ENCODE peak calls at places on chromosomes 6 and 20, in six cellular contexts. One of them, this sample, is unnamed.
A peak's percentile ranks its signal among the peaks of the same experiment; 100 is the strongest.

GRCh38 chr6:21754891-21755290 is 161.3 kb downstream of the SOX4 start:
- DNase-seq in uterus: no peak
- DNase-seq in cardiac muscle cell: peak; percentile 70
- DNase-seq in SK-N-MC: no peak
- DNase-seq in CD4-positive, CD25-positive, alpha-beta regulatory T cell: no peak
- DNase-seq in RWPE1: peak; percentile 86
- DNase-seq in this sample: no peak

GRCh38 chr6:79601020-79601609 is 30.0 kb upstream of the SH3BGRL2 start:
- DNase-seq in SK-N-MC: no peak
- DNase-seq in RWPE1: no peak
- DNase-seq in cardiac muscle cell: peak; percentile 12
- DNase-seq in uterus: no peak
- DNase-seq in CD4-positive, CD25-positive, alpha-beta regulatory T cell: no peak
- DNase-seq in this sample: no peak

GRCh38 chr20:44427804-44428173 is 47.9 kb upstream of the TTPAL start:
- DNase-seq in CD4-positive, CD25-positive, alpha-beta regulatory T cell: no peak
- DNase-seq in cardiac muscle cell: no peak
- DNase-seq in RWPE1: no peak
- DNase-seq in uterus: no peak
- DNase-seq in SK-N-MC: no peak
- DNase-seq in this sample: no peak

GRCh38 chr6:91713911-91714310 is 1127.0 kb upstream of the MAP3K7 start:
- DNase-seq in RWPE1: peak; percentile 37
- DNase-seq in SK-N-MC: no peak
- DNase-seq in cardiac muscle cell: no peak
- DNase-seq in CD4-positive, CD25-positive, alpha-beta regulatory T cell: no peak
- DNase-seq in uterus: no peak
- DNase-seq in this sample: no peak

GRCh38 chr6:33788694-33789549 is at the start of gene LEMD2:
- DNase-seq in uterus: peak; percentile 92
- DNase-seq in cardiac muscle cell: peak; percentile 97
- DNase-seq in RWPE1: peak; percentile 88
- DNase-seq in SK-N-MC: no peak
- DNase-seq in CD4-positive, CD25-positive, alpha-beta regulatory T cell: peak; percentile 92
- DNase-seq in this sample: peak; percentile 91

GRCh38 chr6:135962731-135963130 is 111.2 kb downstream of the PDE7B start:
- DNase-seq in RWPE1: no peak
- DNase-seq in uterus: no peak
- DNase-seq in SK-N-MC: no peak
- DNase-seq in cardiac muscle cell: peak; percentile 92
- DNase-seq in CD4-positive, CD25-positive, alpha-beta regulatory T cell: no peak
- DNase-seq in this sample: no peak

GRCh38 chr6:132253211-132253610 is 148.1 kb downstream of the MOXD1 start:
- DNase-seq in SK-N-MC: no peak
- DNase-seq in CD4-positive, CD25-positive, alpha-beta regulatory T cell: no peak
- DNase-seq in RWPE1: no peak
- DNase-seq in uterus: no peak
- DNase-seq in cardiac muscle cell: no peak
- DNase-seq in this sample: no peak

GRCh38 chr20:49344975-49345374 is 67.1 kb upstream of the ZNFX1 start:
- DNase-seq in RWPE1: peak; percentile 100
- DNase-seq in SK-N-MC: no peak
- DNase-seq in uterus: peak; percentile 89
- DNase-seq in cardiac muscle cell: peak; percentile 94
- DNase-seq in CD4-positive, CD25-positive, alpha-beta regulatory T cell: no peak
- DNase-seq in this sample: no peak

GRCh38 chr6:151008425-151008824 is 142.9 kb downstream of the MTHFD1L start:
- DNase-seq in uterus: no peak
- DNase-seq in CD4-positive, CD25-positive, alpha-beta regulatory T cell: no peak
- DNase-seq in RWPE1: no peak
- DNase-seq in SK-N-MC: no peak
- DNase-seq in cardiac muscle cell: no peak
- DNase-seq in this sample: no peak

GRCh38 chr6:89567635-89568390 is 70.7 kb downstream of the LYRM2 start:
- DNase-seq in RWPE1: no peak
- DNase-seq in CD4-positive, CD25-positive, alpha-beta regulatory T cell: no peak
- DNase-seq in SK-N-MC: no peak
- DNase-seq in cardiac muscle cell: no peak
- DNase-seq in uterus: no peak
- DNase-seq in this sample: no peak

GRCh38 chr20:37976862-37977261 is 56.4 kb downstream of the TTI1 start:
- DNase-seq in uterus: no peak
- DNase-seq in CD4-positive, CD25-positive, alpha-beta regulatory T cell: no peak
- DNase-seq in RWPE1: no peak
- DNase-seq in SK-N-MC: no peak
- DNase-seq in cardiac muscle cell: no peak
- DNase-seq in this sample: no peak

GRCh38 chr20:409697-410559 is 1.8 kb downstream of the RBCK1 start:
- DNase-seq in cardiac muscle cell: no peak
- DNase-seq in uterus: no peak
- DNase-seq in RWPE1: no peak
- DNase-seq in CD4-positive, CD25-positive, alpha-beta regulatory T cell: no peak
- DNase-seq in SK-N-MC: no peak
- DNase-seq in this sample: no peak

GRCh38 chr6:168102093-168102985 is 23.3 kb upstream of the FRMD1 start:
- DNase-seq in RWPE1: no peak
- DNase-seq in uterus: no peak
- DNase-seq in SK-N-MC: no peak
- DNase-seq in CD4-positive, CD25-positive, alpha-beta regulatory T cell: no peak
- DNase-seq in cardiac muscle cell: no peak
- DNase-seq in this sample: no peak

GRCh38 chr6:170438402-170438753 is 114.7 kb downstream of the PSMB1 start:
- DNase-seq in RWPE1: peak; percentile 98
- DNase-seq in cardiac muscle cell: peak; percentile 97
- DNase-seq in uterus: peak; percentile 91
- DNase-seq in SK-N-MC: no peak
- DNase-seq in CD4-positive, CD25-positive, alpha-beta regulatory T cell: no peak
- DNase-seq in this sample: peak; percentile 31

GRCh38 chr6:9481292-9482029 is 933.4 kb downstream of the TFAP2A start:
- DNase-seq in CD4-positive, CD25-positive, alpha-beta regulatory T cell: no peak
- DNase-seq in RWPE1: no peak
- DNase-seq in SK-N-MC: no peak
- DNase-seq in uterus: no peak
- DNase-seq in cardiac muscle cell: no peak
- DNase-seq in this sample: no peak

GRCh38 chr6:154878866-154879491 is 116.1 kb upstream of the TIAM2 start:
- DNase-seq in CD4-positive, CD25-positive, alpha-beta regulatory T cell: no peak
- DNase-seq in uterus: no peak
- DNase-seq in cardiac muscle cell: no peak
- DNase-seq in SK-N-MC: no peak
- DNase-seq in RWPE1: no peak
- DNase-seq in this sample: no peak

GRCh38 chr20:37081717-37082289 is 14.0 kb downstream of the RBL1 start:
- DNase-seq in CD4-positive, CD25-positive, alpha-beta regulatory T cell: peak; percentile 53
- DNase-seq in cardiac muscle cell: peak; percentile 17
- DNase-seq in RWPE1: no peak
- DNase-seq in SK-N-MC: no peak
- DNase-seq in uterus: no peak
- DNase-seq in this sample: peak; percentile 22

GRCh38 chr6:44087623-44088022 is 39.6 kb downstream of the MRPL14 start:
- DNase-seq in uterus: no peak
- DNase-seq in CD4-positive, CD25-positive, alpha-beta regulatory T cell: no peak
- DNase-seq in SK-N-MC: no peak
- DNase-seq in cardiac muscle cell: no peak
- DNase-seq in RWPE1: no peak
- DNase-seq in this sample: no peak

GRCh38 chr6:148027201-148027600 is 315.4 kb upstream of the SASH1 start:
- DNase-seq in CD4-positive, CD25-positive, alpha-beta regulatory T cell: no peak
- DNase-seq in uterus: no peak
- DNase-seq in SK-N-MC: no peak
- DNase-seq in cardiac muscle cell: no peak
- DNase-seq in RWPE1: no peak
- DNase-seq in this sample: no peak

GRCh38 chr20:17504898-17505663 is 26.1 kb downstream of the BFSP1 start:
- DNase-seq in uterus: peak; percentile 40
- DNase-seq in SK-N-MC: no peak
- DNase-seq in CD4-positive, CD25-positive, alpha-beta regulatory T cell: peak; percentile 72
- DNase-seq in RWPE1: peak; percentile 59
- DNase-seq in cardiac muscle cell: peak; percentile 66
- DNase-seq in this sample: peak; percentile 13

GRCh38 chr6:163892814-163893561 is 478.5 kb downstream of the QKI start:
- DNase-seq in RWPE1: no peak
- DNase-seq in CD4-positive, CD25-positive, alpha-beta regulatory T cell: no peak
- DNase-seq in uterus: no peak
- DNase-seq in cardiac muscle cell: no peak
- DNase-seq in SK-N-MC: no peak
- DNase-seq in this sample: no peak

GRCh38 chr20:16301981-16302380 is 271.3 kb downstream of the KIF16B start:
- DNase-seq in cardiac muscle cell: no peak
- DNase-seq in uterus: no peak
- DNase-seq in SK-N-MC: no peak
- DNase-seq in CD4-positive, CD25-positive, alpha-beta regulatory T cell: no peak
- DNase-seq in RWPE1: no peak
- DNase-seq in this sample: no peak

GRCh38 chr6:158818580-158819212 is 472 bp downstream of the EZR start:
- DNase-seq in RWPE1: peak; percentile 58
- DNase-seq in uterus: peak; percentile 48
- DNase-seq in cardiac muscle cell: peak; percentile 69
- DNase-seq in CD4-positive, CD25-positive, alpha-beta regulatory T cell: peak; percentile 76
- DNase-seq in SK-N-MC: no peak
- DNase-seq in this sample: peak; percentile 49

GRCh38 chr20:24696396-24696795 is 227.0 kb downstream of the SYNDIG1 start:
- DNase-seq in cardiac muscle cell: no peak
- DNase-seq in RWPE1: no peak
- DNase-seq in CD4-positive, CD25-positive, alpha-beta regulatory T cell: no peak
- DNase-seq in SK-N-MC: no peak
- DNase-seq in uterus: no peak
- DNase-seq in this sample: no peak

GRCh38 chr6:147065786-147066185 is 138.4 kb upstream of the STXBP5 start:
- DNase-seq in cardiac muscle cell: no peak
- DNase-seq in uterus: no peak
- DNase-seq in CD4-positive, CD25-positive, alpha-beta regulatory T cell: no peak
- DNase-seq in SK-N-MC: no peak
- DNase-seq in RWPE1: no peak
- DNase-seq in this sample: no peak

GRCh38 chr6:40383348-40384115 is 203.6 kb downstream of the LRFN2 start:
- DNase-seq in cardiac muscle cell: no peak
- DNase-seq in CD4-positive, CD25-positive, alpha-beta regulatory T cell: no peak
- DNase-seq in uterus: no peak
- DNase-seq in SK-N-MC: no peak
- DNase-seq in RWPE1: no peak
- DNase-seq in this sample: no peak

DNA sequence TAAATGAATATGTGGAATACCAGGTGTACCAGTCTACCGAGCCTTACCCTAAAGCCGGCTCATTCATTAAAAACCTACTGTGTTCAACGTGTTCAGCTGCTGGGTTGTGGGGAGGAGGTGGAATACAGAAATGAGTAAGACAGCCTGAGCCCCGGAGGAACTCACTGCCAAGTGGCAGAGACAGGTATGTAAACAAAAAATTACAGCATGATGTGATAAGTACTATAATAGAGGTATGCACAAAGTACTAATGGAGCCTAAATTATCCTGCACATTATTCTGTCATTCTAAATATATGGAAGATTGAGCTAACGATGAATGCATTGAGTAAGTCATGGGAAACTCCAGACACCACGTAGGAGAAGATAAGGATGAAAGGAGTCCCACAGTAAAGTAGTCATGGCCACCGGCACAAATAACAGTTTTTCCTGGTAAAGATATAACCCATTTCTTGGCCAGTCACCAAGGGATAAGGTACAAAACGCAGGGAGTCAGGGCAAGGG is 6.9 kb upstream of the ADTRP start:
- DNase-seq in CD4-positive, CD25-positive, alpha-beta regulatory T cell: peak; percentile 36
- DNase-seq in cardiac muscle cell: no peak
- DNase-seq in uterus: no peak
- DNase-seq in RWPE1: peak; percentile 26
- DNase-seq in SK-N-MC: no peak
- DNase-seq in this sample: no peak
- H3K27ac ChIP-seq in CD4-positive, CD25-positive, alpha-beta regulatory T cell: peak overlapping the region; percentile 63
- H3K27ac ChIP-seq in cardiac muscle cell: no peak overlapping the region
- H3K27ac ChIP-seq in uterus: no peak overlapping the region
- H3K27ac ChIP-seq in RWPE1: no peak overlapping the region
- H3K27ac ChIP-seq in SK-N-MC: no peak overlapping the region
- H3K27ac ChIP-seq in this sample: no peak overlapping the region

GRCh38 chr20:35252037-35252461 is 25.6 kb downstream of the MMP24 start:
- DNase-seq in SK-N-MC: no peak
- DNase-seq in CD4-positive, CD25-positive, alpha-beta regulatory T cell: no peak
- DNase-seq in RWPE1: no peak
- DNase-seq in uterus: no peak
- DNase-seq in cardiac muscle cell: no peak
- DNase-seq in this sample: peak; percentile 14
- H3K27ac ChIP-seq in SK-N-MC: no peak overlapping the region
- H3K27ac ChIP-seq in CD4-positive, CD25-positive, alpha-beta regulatory T cell: no peak overlapping the region
- H3K27ac ChIP-seq in RWPE1: no peak overlapping the region
- H3K27ac ChIP-seq in uterus: no peak overlapping the region
- H3K27ac ChIP-seq in cardiac muscle cell: no peak overlapping the region
- H3K27ac ChIP-seq in this sample: peak overlapping the region; percentile 57

DNA sequence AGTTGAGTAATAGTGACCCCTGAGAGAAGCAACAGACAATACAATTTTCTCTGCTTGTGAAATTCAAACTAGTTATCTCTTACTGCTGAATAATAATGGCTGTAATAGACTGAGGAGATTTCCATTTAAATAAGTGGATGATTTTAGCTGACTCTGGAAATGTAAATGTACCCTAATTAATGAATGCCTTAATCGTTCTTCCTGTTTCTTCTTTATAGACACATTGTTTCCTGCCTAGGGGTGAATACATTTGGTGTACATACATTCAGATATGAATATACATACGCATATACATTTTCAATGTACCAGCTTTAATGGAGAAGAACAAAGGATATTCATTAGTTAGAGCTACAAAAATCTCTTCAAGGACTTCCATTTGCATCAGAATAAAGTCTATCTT is 611.9 kb downstream of the TFAP2B start:
- DNase-seq in SK-N-MC: peak; percentile 98
- DNase-seq in CD4-positive, CD25-positive, alpha-beta regulatory T cell: no peak
- DNase-seq in cardiac muscle cell: no peak
- DNase-seq in uterus: no peak
- DNase-seq in RWPE1: no peak
- DNase-seq in this sample: no peak
- H3K27ac ChIP-seq in SK-N-MC: peak overlapping the region; percentile 86
- H3K27ac ChIP-seq in CD4-positive, CD25-positive, alpha-beta regulatory T cell: no peak overlapping the region
- H3K27ac ChIP-seq in cardiac muscle cell: no peak overlapping the region
- H3K27ac ChIP-seq in uterus: no peak overlapping the region
- H3K27ac ChIP-seq in RWPE1: no peak overlapping the region
- H3K27ac ChIP-seq in this sample: no peak overlapping the region

DNA sequence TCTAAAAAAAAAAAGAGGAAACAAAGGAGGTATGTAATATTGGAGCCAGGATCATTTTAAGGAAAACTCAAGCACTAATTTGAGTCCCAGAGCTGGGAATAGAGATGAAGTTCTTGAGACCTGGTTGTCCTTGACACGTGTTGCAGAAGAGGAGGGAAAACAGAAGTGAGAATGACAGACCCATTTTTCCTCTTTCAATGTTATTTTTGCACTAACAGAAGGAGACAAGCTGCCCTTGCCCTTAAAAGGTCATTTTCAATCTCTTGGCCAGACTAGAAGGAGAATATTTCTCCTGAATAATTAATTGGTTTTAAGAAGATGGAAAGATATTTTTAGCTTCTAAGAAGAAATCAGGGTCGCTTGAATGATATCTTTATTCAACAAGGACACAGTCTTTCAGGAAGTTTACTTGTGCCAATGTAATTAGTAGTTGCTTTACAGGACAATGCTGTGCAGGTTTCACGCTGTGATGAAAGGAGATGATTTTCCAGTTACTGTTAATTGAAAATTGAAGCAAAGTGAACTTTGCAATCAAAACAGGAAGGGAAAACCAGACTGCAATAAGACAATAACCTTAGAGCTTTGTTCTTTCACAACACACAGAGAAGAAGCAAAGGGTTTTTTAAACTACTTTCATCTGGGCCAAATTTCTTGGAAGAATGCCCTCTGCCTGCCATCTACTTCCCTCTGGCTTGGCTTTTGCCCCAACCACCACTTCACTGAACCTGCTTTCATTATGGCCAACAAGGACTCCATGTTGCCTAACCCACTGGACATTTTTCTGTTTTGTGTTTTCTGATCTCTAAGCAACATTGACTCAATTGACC is 107.8 kb upstream of the SHLD1 start:
- DNase-seq in uterus: peak; percentile 31
- DNase-seq in CD4-positive, CD25-positive, alpha-beta regulatory T cell: no peak
- DNase-seq in SK-N-MC: no peak
- DNase-seq in RWPE1: no peak
- DNase-seq in cardiac muscle cell: peak; percentile 86
- DNase-seq in this sample: no peak
- H3K27ac ChIP-seq in uterus: peak overlapping the region; percentile 36
- H3K27ac ChIP-seq in CD4-positive, CD25-positive, alpha-beta regulatory T cell: no peak overlapping the region
- H3K27ac ChIP-seq in SK-N-MC: no peak overlapping the region
- H3K27ac ChIP-seq in RWPE1: no peak overlapping the region
- H3K27ac ChIP-seq in cardiac muscle cell: no peak overlapping the region
- H3K27ac ChIP-seq in this sample: no peak overlapping the region